ENCODE peak calls at places on chromosomes 7 and 10, in five cellular contexts. L is body of pancreas, X is hepatocyte, V is GM23338, C is psoas muscle. N is an unnamed sample. For H3K27me3, the result is how much of the 10 kb centered on the place peaks cover.

GRCh38 chr10:1544209-1544673 is 193.1 kb downstream of the ADARB2 start:
- DNase-seq in C (no peak), V (no peak), X (no peak), L (no peak), N (no peak)

GRCh38 chr7:99141334-99141733 is 2.6 kb downstream of the SMURF1 start:
- DNase-seq in C (no peak), X (no peak), V (no peak), L (no peak), N (no peak)

GRCh38 chr10:110167149-110167548 is 40.3 kb upstream of the MXI1 start:
- DNase-seq in X (no peak), V (no peak), L (no peak), C (no peak), N (no peak)

GRCh38 chr7:50584793-50585399 is 19.7 kb upstream of the DDC start:
- DNase-seq in L (peak), V (no peak), X (no peak), C (no peak), N (peak)

GRCh38 chr10:97320480-97321031 is 1.5 kb downstream of the FRAT1 start:
- DNase-seq in L (peak), X (no peak), V (peak), C (peak), N (no peak)

GRCh38 chr7:39656415-39656814 is 33.0 kb downstream of the RALA start:
- DNase-seq in C (no peak), X (no peak), L (no peak), V (no peak), N (no peak)

GRCh38 chr10:103510791-103511757 is 17.6 kb downstream of the NEURL1 start:
- DNase-seq in C (no peak), V (no peak), X (no peak), L (no peak), N (peak)

GRCh38 chr10:44051091-44051490 is 333.8 kb downstream of the CXCL12 start:
- DNase-seq in X (no peak), V (no peak), L (no peak), C (no peak), N (no peak)

GRCh38 chr10:121831777-121832176 is 96.1 kb downstream of the ATE1 start:
- DNase-seq in X (no peak), L (no peak), V (no peak), C (no peak), N (peak)

GRCh38 chr7:80218723-80219122 is 84.1 kb downstream of the GNAI1 start:
- DNase-seq in C (no peak), X (peak), V (no peak), L (no peak), N (no peak)

GRCh38 chr7:104926905-104927454 is 87.0 kb upstream of the KMT2E start:
- DNase-seq in V (peak), X (peak), C (no peak), L (peak), N (peak)

GRCh38 chr10:930415-931325 is 835 bp downstream of the LARP4B start:
- DNase-seq in V (peak), L (peak), X (peak), C (peak), N (peak)

GRCh38 chr7:151755131-151755787 is 121.7 kb downstream of the PRKAG2 start:
- DNase-seq in C (peak), L (no peak), X (no peak), V (no peak), N (no peak)

GRCh38 chr10:100697070-100697469 is 48.3 kb upstream of the PAX2 start:
- DNase-seq in L (peak), V (no peak), X (peak), C (no peak), N (no peak)

GRCh38 chr7:102927303-102927933 is 14.6 kb downstream of the LRRC17 start:
- DNase-seq in V (no peak), X (no peak), L (no peak), C (no peak), N (peak)

GRCh38 chr7:5598261-5598761 is 174.7 kb upstream of the TNRC18 start:
- DNase-seq in L (no peak), C (no peak), V (peak), X (no peak), N (no peak)

GRCh38 chr10:132811891-132812481 is 26.0 kb upstream of the NKX6-2 start:
- DNase-seq in C (peak), X (no peak), V (no peak), L (no peak), N (no peak)

GRCh38 chr10:3666525-3667302 is 118.3 kb downstream of the KLF6 start:
- DNase-seq in L (no peak), C (no peak), X (no peak), V (no peak), N (no peak)

GRCh38 chr7:123494193-123494796 is 40.1 kb downstream of the IQUB start:
- DNase-seq in X (peak), V (peak), L (peak), C (no peak), N (no peak)

GRCh38 chr10:3107426-3107961 is 40.1 kb downstream of the PFKP start:
- DNase-seq in L (peak), V (no peak), C (peak), X (no peak), N (no peak)

GRCh38 chr10:132240581-132240980 is 53.8 kb downstream of the DPYSL4 start:
- DNase-seq in L (no peak), V (no peak), C (no peak), X (no peak), N (no peak)

GRCh38 chr10:124875596-124875995 is 66.3 kb upstream of the ZRANB1 start:
- DNase-seq in X (no peak), C (no peak), L (no peak), V (peak), N (no peak)

GRCh38 chr7:127776776-127777390 is 124.9 kb downstream of the SND1 start:
- DNase-seq in C (no peak), V (no peak), X (no peak), L (no peak), N (no peak)

GRCh38 chr7:2687338-2687869 is 598 bp upstream of the AMZ1 start:
- DNase-seq in C (no peak), X (no peak), V (no peak), L (peak), N (no peak)

DNA sequence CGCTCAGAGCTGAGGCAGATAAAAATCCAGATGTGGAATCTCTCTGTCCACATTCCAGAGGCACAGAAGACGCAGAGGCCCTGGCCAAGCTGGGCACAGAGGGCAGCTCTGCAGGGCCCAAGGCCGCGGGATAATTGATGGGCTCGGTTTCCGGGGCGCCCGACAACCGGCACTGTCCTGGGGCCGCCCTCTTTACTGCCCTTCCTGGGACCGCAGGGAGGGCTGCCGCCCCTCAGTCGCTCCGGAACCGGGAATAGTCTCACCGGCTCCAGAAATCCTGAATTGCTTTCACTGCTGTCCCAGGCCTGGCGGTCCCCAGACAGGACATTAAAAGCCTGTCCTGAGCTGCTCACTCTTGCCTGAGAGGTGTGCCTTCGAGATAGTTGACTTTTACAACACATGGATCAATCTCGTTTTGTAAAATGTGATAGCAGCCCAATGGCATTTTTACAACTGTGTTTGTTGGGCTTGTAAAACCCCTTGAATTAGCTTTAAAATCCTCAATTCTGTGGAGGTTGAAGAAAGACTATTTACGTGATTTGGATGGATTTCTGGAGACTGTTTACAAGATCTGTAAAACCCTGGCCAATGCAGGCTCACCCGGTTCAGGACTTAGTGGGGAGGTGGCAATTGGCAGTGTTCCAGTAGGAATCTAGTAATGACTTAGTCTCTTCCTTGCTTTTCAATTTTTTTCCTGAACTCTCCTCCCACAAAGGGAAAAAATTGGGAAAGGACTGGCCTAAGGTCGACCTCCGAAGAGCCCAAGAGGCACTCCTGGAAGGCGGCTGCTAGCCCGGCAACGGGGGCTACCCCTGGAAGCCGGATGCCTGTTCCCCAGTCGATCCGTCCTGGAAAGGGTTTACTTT is 1.4 kb upstream of the HOXA6 start:
- DNase-seq in V (peak), L (no peak), X (no peak), C (peak), N (no peak)
- H3K4me3 ChIP-seq in V (no peak), L (no peak), X (no peak), C (peak), N (no peak)

DNA sequence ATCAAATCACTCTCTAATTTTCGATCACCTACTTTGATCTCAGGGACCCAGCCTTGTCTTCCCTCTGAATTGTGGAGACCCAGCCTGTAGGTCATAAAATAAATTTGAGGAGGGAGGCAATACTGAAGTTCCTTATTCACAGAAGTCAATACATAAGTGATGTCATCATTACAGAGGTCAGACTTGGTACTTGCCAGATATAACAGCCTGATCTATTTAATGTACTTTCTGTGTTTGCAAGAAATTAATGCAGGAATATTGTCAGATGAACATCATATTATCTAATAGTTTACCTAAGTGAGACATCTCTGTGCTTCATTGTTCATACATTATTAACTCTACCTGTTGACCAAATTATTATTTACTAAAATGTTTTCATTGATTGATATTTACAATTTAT is 105.6 kb downstream of the GPAM start:
- DNase-seq in C (no peak), L (no peak), X (no peak), V (no peak), N (no peak)
- TF ChIP-seq CTCF in C (no peak), L (no peak), X (no peak), V (no peak), N (no peak)

DNA sequence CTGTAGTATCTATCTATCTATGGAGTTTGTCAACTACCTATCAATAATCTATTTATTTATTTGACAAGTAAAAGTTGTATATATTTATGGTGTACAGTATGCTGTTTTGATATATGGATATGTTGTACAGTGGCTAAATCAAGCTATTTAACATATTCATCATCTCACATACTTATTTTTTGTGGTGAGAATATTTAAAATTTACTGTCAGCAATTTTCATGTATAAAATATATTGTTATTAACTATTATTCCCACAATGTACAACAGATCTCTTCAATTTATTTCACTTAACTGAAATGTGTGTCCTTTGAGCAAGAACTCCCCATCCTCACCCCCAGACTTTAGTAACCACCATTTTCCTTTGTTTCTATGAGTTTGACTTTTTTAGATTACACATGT is 14.5 kb downstream of the AGR3 start:
- DNase-seq in V (no peak), X (no peak), L (no peak), C (no peak), N (no peak)
- H3K27me3 ChIP-seq in V (under half), X (under half), L (under half), C (under half), N (under half)

GRCh38 chr7:21916176-21916575 is 29.5 kb downstream of the CDCA7L start:
- DNase-seq in C (no peak), L (no peak), V (no peak), X (no peak), N (no peak)

GRCh38 chr7:21912931-21913780 is 32.5 kb downstream of the CDCA7L start:
- DNase-seq in C (no peak), V (no peak), X (no peak), L (no peak), N (no peak)

GRCh38 chr7:21915140-21915539 is 30.6 kb downstream of the CDCA7L start:
- DNase-seq in L (no peak), X (no peak), V (no peak), C (no peak), N (no peak)

GRCh38 chr7:21914671-21915070 is 31.0 kb downstream of the CDCA7L start:
- DNase-seq in V (no peak), L (no peak), X (no peak), C (no peak), N (no peak)

GRCh38 chr7:21916629-21917028 is 29.1 kb downstream of the CDCA7L start:
- DNase-seq in C (no peak), L (no peak), V (no peak), X (no peak), N (no peak)
- H3K4me3 ChIP-seq in C (no peak), L (no peak), V (no peak), X (no peak), N (no peak)

GRCh38 chr10:13099144-13099665 is 758 bp upstream of the OPTN start:
- DNase-seq in V (peak), X (peak), L (peak), C (peak), N (peak)
- TF ChIP-seq CTCF in V (peak), X (peak), L (no peak), C (peak), N (peak)

DNA sequence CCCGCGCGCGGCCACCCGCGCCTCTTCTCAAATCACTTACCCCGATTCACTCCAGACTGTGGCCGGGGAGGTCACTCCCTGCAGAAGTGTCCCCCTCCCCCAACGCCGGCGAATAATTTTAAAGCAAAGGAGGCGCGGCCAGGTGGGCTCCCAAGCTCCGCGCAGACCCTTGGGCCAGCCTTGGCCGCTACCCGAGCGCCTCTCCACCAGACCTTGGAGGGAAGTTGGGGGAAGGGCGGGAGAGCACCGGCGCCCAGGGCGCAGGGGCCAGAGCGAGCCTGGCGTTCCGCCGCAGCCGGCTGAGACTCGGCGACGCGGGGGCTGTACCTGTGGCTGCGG is 270 bp downstream of the MKX start:
- DNase-seq in V (peak), L (no peak), X (no peak), C (peak), N (no peak)
- H3K27me3 ChIP-seq in V (half or more), L (under half), X (half or more), C (half or more), N (under half)

GRCh38 chr10:75106242-75106641 is 5.2 kb upstream of the SAMD8 start:
- DNase-seq in V (peak), C (no peak), L (no peak), X (no peak), N (no peak)

GRCh38 chr10:75108684-75109458 is 2.6 kb upstream of the SAMD8 start:
- DNase-seq in X (peak), L (peak), C (peak), V (peak), N (peak)

GRCh38 chr10:75110006-75110632 is 1.3 kb upstream of the SAMD8 start:
- DNase-seq in L (no peak), C (no peak), X (no peak), V (no peak), N (no peak)

GRCh38 chr10:75109459-75109778 is 2.0 kb upstream of the SAMD8 start:
- DNase-seq in L (no peak), C (no peak), V (no peak), X (no peak), N (no peak)

DNA sequence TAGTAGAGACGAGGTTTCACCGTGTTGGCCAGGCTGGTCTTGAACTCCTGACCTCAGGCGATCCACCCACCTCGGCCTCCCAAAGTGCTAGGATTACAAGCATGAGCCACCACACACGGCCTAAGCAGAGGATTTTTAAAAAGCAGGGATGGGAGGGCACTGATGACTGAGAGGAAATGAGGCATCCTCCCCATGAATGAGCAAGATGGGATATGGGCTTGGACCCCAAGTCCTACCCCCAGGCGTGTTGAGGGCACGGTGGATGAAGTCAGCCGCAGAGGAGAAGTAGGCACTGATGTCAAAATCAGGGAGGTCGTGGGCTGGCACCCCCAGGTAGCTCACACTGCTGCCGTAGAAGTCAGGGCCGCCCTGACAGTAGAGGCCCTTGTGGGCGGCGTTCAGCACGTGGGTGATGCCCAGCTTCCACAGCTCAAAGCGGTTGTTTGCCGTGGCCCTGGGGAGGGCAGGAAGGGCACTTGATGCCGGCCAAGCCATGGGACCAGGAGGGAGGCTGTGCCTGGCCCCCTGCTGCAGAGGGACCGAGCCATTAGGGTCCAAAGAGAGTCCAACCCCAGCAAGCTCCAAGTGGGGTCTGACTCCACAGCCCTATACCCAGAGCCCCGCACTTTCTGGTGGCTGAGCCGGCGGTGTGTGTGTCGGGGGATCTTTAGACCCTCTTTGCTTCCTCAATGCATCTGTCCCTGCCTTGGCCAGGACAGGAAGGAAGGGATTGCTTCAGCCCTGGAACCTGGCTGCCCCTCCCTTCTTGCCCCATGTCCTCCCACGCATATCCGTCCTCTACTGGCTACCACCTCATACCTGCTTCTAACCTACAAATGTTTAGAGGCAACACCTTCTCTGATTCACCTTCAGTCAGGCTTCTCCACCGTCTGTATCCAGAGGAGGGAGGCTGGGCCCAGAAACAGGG is 3.4 kb upstream of the SAMD8 start:
- DNase-seq in C (no peak), V (no peak), X (no peak), L (no peak), N (no peak)
- H3K4me3 ChIP-seq in C (peak), V (no peak), X (no peak), L (no peak), N (no peak)

N was measured in Caco-2.